ENCODE peak calls at places on chromosomes 13 and 19, in six cellular contexts. Y is colonic mucosa; S is CD8-positive, alpha-beta T cell; P is neural crest cell; A is ovary; H is RWPE1. V is an unnamed sample.

GRCh38 chr13:55554741-55555140 is 1586.0 kb upstream of the PRR20A start:
- DNase-seq in S (no peak), H (no peak), P (no peak), A (no peak), Y (no peak), V (no peak)

GRCh38 chr13:91058066-91058465 is 289.4 kb upstream of the MIR17HG start:
- DNase-seq in P (no peak), H (no peak), Y (no peak), S (no peak), A (no peak), V (peak)

GRCh38 chr19:12990447-12990846 is 4.8 kb upstream of the NFIX start:
- DNase-seq in P (no peak), A (no peak), H (no peak), S (no peak), Y (no peak), V (no peak)

GRCh38 chr13:77429320-77430142 is 102.6 kb upstream of the MYCBP2 start:
- DNase-seq in S (no peak), A (no peak), P (no peak), Y (no peak), H (no peak), V (peak)

GRCh38 chr19:56403764-56404704 is at the start of gene ZNF583:
- DNase-seq in H (peak), S (peak), P (peak), Y (peak), A (peak), V (peak)

GRCh38 chr13:31213681-31214289 is 14.0 kb downstream of the B3GLCT start:
- DNase-seq in A (no peak), H (no peak), S (no peak), P (no peak), Y (no peak), V (no peak)

GRCh38 chr19:39568604-39569003 is 28.6 kb upstream of the EID2 start:
- DNase-seq in S (no peak), H (no peak), P (no peak), Y (no peak), A (no peak), V (no peak)

GRCh38 chr13:35856721-35857346 is 274.3 kb downstream of the DCLK1 start:
- DNase-seq in H (no peak), Y (no peak), A (no peak), P (no peak), S (no peak), V (no peak)

GRCh38 chr19:6970478-6970877 is 50.8 kb downstream of the MBD3L2B start:
- DNase-seq in P (no peak), A (no peak), S (no peak), Y (no peak), H (no peak), V (no peak)

GRCh38 chr13:99258946-99259345 is 767 bp upstream of the GPR18 start:
- DNase-seq in S (no peak), A (no peak), P (no peak), Y (no peak), H (no peak), V (no peak)

GRCh38 chr19:3788991-3789778 is 3.0 kb upstream of the MATK start:
- DNase-seq in H (no peak), A (no peak), Y (no peak), S (peak), P (no peak), V (no peak)

GRCh38 chr13:44810067-44810840 is 179.0 kb downstream of the NUFIP1 start:
- DNase-seq in Y (peak), P (no peak), S (no peak), H (no peak), A (peak), V (no peak)

GRCh38 chr19:1390594-1391423 is 7.1 kb downstream of the NDUFS7 start:
- DNase-seq in H (no peak), A (no peak), S (no peak), P (no peak), Y (no peak), V (no peak)

GRCh38 chr19:4806384-4806783 is 14.8 kb downstream of the FEM1A start:
- DNase-seq in A (no peak), Y (no peak), S (no peak), H (no peak), P (no peak), V (no peak)

GRCh38 chr13:24502567-24503375 is 9.8 kb downstream of the PARP4 start:
- DNase-seq in A (no peak), P (no peak), H (peak), Y (peak), S (no peak), V (no peak)

GRCh38 chr19:29308977-29309520 is 96.1 kb upstream of the UQCRFS1 start:
- DNase-seq in Y (no peak), S (no peak), H (no peak), P (no peak), A (no peak), V (no peak)

GRCh38 chr13:106344318-106344717 is 191.1 kb downstream of the EFNB2 start:
- DNase-seq in H (no peak), P (no peak), A (no peak), S (no peak), Y (no peak), V (no peak)

GRCh38 chr19:13526552-13526951 is 20.3 kb upstream of the CACNA1A start:
- DNase-seq in A (no peak), P (peak), Y (no peak), H (no peak), S (no peak), V (no peak)

GRCh38 chr19:38384209-38385027 is 3.4 kb downstream of the GGN start:
- DNase-seq in P (no peak), H (no peak), S (no peak), Y (no peak), A (no peak), V (no peak)

GRCh38 chr13:44219808-44220544 is 153.6 kb upstream of the SERP2 start:
- DNase-seq in P (no peak), A (no peak), H (peak), Y (no peak), S (no peak), V (no peak)

GRCh38 chr13:34667356-34668218 is 274.5 kb upstream of the NBEA start:
- DNase-seq in P (no peak), A (no peak), H (no peak), S (no peak), Y (no peak), V (no peak)

GRCh38 chr13:46181799-46182490 is at the start of gene LCP1:
- DNase-seq in Y (peak), S (peak), P (no peak), H (no peak), A (no peak), V (no peak)

GRCh38 chr13:29918845-29919244 is 68.4 kb upstream of the UBL3 start:
- DNase-seq in H (peak), S (no peak), A (no peak), Y (no peak), P (no peak), V (peak)

GRCh38 chr13:44045179-44045562 is 165.5 kb downstream of the LACC1 start:
- DNase-seq in Y (no peak), A (no peak), H (no peak), S (no peak), P (no peak), V (no peak)

GRCh38 chr19:55149078-55150003 is at the start of gene TNNT1:
- DNase-seq in Y (no peak), S (no peak), A (no peak), P (no peak), H (no peak), V (no peak)

GRCh38 chr13:41028051-41028450 is 8.9 kb upstream of the ELF1 start:
- DNase-seq in P (no peak), H (no peak), S (no peak), A (no peak), Y (no peak), V (no peak)

GRCh38 chr13:101751488-101751887 is 299.0 kb downstream of the ITGBL1 start:
- DNase-seq in A (no peak), S (no peak), Y (no peak), P (no peak), H (peak), V (peak)

GRCh38 chr13:29858667-29859066 is 8.2 kb upstream of the UBL3 start:
- DNase-seq in S (no peak), P (no peak), Y (no peak), A (no peak), H (no peak), V (no peak)

GRCh38 chr13:110869805-110870706 is 44.8 kb downstream of the ANKRD10 start:
- DNase-seq in H (peak), Y (peak), A (peak), P (no peak), S (no peak), V (peak)
- TF ChIP-seq CTCF in H (no peak), Y (no peak), A (peak), P (no peak), S (no peak), V (no peak)

DNA sequence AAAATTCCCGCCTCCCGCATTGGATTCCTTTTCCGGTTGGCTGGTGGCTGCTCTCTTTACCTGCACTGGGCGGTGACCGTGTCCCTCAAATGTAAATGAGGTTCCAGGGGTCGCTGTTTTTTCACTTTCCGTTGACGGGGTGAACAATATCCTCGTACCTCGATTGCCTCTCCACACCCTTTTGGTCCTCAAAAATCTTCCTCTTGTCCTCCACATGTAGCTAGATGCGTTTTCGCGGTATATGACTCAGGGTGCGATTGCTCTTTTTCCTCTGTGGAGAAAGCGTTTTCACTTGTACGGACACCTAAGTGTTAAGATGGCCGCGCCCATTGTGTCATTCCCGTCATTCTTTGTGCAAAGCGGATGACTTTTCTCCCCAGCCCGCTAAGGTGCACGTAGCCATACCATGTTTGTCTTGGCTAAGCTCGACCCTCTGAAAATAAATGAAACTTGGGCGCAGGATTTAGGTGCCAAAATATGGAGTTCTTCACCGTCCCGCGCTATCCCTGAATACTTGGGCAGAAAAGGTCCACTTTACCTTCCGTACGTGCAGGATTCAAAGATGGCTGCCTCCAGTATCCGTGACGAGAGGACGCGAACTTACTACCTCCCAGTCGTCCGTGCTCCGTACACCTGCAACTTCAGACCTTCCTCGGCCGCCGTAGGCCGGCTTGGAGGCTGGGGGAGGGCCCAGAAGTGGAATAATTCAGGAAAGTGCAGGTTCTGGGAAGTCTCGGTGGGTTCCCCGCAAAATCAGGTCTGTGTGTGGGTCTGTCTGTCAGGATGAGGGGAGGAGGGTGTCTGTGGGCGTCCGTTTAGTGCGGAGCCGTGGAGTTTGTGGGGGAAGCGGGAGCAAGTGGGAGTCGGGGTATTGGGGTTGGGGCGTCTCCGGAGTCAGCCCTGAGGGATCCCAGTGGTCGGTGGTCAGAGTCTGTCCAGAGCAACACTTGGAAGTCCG is at the start of gene ZNF613:
- DNase-seq in H (peak), P (peak), Y (peak), A (peak), S (peak), V (peak)
- TF ChIP-seq CTCF in H (peak), P (peak), Y (peak), A (peak), S (no peak), V (peak)

GRCh38 chr13:88066847-88067246 is 395.7 kb downstream of the SLITRK5 start:
- DNase-seq in P (no peak), S (no peak), A (no peak), Y (no peak), H (no peak), V (no peak)

GRCh38 chr13:88071371-88071770 is 400.2 kb downstream of the SLITRK5 start:
- DNase-seq in P (no peak), Y (no peak), H (no peak), A (no peak), S (no peak), V (no peak)

GRCh38 chr13:88068316-88068715 is 397.1 kb downstream of the SLITRK5 start:
- DNase-seq in A (no peak), S (no peak), Y (no peak), P (no peak), H (no peak), V (peak)

GRCh38 chr13:88063741-88064140 is 392.6 kb downstream of the SLITRK5 start:
- DNase-seq in P (no peak), A (no peak), S (no peak), H (no peak), Y (no peak), V (no peak)

DNA sequence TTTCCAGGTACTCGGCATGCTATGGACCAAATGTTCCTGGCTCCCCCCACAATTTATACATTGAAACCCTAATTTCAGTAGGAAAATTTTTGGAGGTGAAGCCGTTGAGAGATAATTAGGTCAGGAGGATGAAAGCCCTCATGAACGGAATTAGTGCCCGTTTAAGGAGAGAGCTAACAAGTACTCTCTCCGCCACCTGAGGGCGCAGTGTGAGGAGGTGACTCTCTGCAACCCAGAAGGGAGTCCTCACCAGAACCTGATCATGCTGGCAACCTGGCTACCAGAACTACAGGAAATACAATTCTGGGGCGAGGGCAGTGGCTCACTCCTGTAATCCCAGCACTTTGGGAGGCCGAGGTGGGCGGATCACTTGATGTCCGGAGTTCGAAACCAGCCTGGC is 397.8 kb downstream of the SLITRK5 start:
- DNase-seq in S (no peak), P (no peak), A (no peak), H (no peak), Y (no peak), V (no peak)
- TF ChIP-seq CTCF in S (no peak), P (peak), A (no peak), H (no peak), Y (no peak), V (no peak)

GRCh38 chr13:59261928-59262488 is 901.7 kb downstream of the DIAPH3 start:
- DNase-seq in S (no peak), P (peak), H (no peak), Y (no peak), A (no peak), V (no peak)
- TF ChIP-seq CTCF in S (no peak), P (peak), H (no peak), Y (no peak), A (no peak), V (peak)

GRCh38 chr13:39602277-39602613 is 748 bp downstream of the LHFPL6 start:
- DNase-seq in Y (no peak), H (no peak), S (no peak), P (no peak), A (no peak), V (no peak)
- TF ChIP-seq CTCF in Y (no peak), H (no peak), S (no peak), P (no peak), A (no peak), V (no peak)

DNA sequence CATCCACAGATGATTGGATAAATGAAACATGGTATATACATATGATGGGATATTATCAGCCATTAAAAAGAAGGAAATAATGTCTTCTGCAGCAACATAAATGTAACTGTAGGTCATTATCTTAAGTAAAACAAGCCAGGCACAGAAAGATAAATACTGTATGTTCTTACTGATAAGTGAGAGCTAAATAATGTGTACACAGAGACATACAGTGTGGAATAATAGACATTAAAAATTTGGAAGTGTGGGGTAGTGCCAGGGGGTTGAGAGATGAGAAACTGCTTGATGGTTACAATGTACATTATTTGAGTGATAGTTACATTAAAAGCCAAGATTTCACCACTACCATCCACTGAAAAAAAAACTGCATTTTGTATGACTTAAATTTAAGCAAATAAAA is 26.0 kb upstream of the GPC6 start:
- DNase-seq in H (no peak), P (no peak), A (no peak), Y (no peak), S (no peak), V (no peak)
- TF ChIP-seq CTCF in H (no peak), P (no peak), A (no peak), Y (no peak), S (no peak), V (no peak)

DNA sequence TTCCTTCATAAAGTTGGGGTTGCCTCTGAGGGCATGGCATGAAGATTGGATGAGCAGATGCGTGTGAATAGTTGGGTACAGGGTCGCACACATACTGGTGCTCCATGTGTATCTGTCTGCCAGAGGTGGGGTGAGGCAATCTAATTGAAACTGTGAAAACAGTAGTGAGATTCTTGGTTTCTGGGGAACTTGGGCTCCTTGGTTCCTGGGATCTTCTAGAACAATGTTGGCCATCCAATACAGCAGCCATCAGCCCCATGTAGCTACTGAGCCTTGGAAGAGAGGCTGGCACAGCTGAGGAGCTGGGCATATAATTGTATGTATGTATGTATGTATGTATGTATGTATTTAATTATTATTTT is 616 bp downstream of the FCHO1 start:
- DNase-seq in H (no peak), S (no peak), P (no peak), Y (no peak), A (no peak), V (no peak)
- TF ChIP-seq CTCF in H (no peak), S (no peak), P (no peak), Y (no peak), A (no peak), V (no peak)

GRCh38 chr19:48686103-48686502 is 9.7 kb upstream of the FUT2 start:
- DNase-seq in P (no peak), S (no peak), A (no peak), Y (no peak), H (no peak), V (no peak)

GRCh38 chr19:48685583-48685982 is 10.2 kb upstream of the FUT2 start:
- DNase-seq in H (no peak), P (no peak), Y (no peak), A (no peak), S (no peak), V (no peak)

DNA sequence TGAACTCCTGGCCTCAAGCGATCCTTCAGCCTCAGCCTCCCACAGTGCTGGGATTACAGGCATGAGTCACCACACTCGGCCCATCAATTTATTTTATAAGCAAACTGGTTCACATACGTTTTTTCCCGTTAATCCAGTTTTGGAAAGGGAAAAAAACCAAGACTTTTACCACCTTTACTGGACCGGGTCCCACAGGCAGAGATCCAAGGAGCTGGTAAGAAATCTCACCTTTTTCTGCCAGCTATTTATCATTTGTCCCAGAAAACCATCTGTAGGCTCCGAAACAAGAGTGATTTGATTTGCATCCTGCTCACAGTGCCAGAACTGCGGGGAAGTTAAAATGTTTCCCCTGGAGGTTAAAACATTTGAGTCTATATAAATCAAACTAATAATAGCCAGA is 6.3 kb upstream of the FUT2 start:
- DNase-seq in A (no peak), S (no peak), H (no peak), P (no peak), Y (no peak), V (no peak)
- TF ChIP-seq CTCF in A (no peak), S (no peak), H (no peak), P (no peak), Y (no peak), V (no peak)